ENCODE peak calls at places on chromosome 4, in ten cellular contexts. One of them, this sample, is unnamed.

GRCh38 chr4:154877110-154877760 is 96.2 kb downstream of the RBM46 start:
- DNase-seq in fibroblast of pulmonary artery: peak; percentile 67
- DNase-seq in HTR-8/SVneo: no peak
- DNase-seq in neuronal stem cell: no peak
- DNase-seq in M059J: peak; percentile 3
- DNase-seq in activated CD4-positive, alpha-beta T cell treated with anti-CD3 and anti-CD28 coated beads for 48 hours: no peak
- DNase-seq in activated effector memory CD4-positive, alpha-beta T cell treated with Interleukin-2 at 50 U/mL for 16 hours: no peak
- DNase-seq in HEK293T: no peak
- DNase-seq in ELR: peak; percentile 15
- DNase-seq in NCI-H1092 treated with DMSO at 0.1 percent for 48 hours: no peak
- DNase-seq in this sample: no peak

GRCh38 chr4:138163171-138163570 is 79.0 kb downstream of the SLC7A11 start:
- DNase-seq in neuronal stem cell: no peak
- DNase-seq in activated CD4-positive, alpha-beta T cell treated with anti-CD3 and anti-CD28 coated beads for 48 hours: no peak
- DNase-seq in HEK293T: no peak
- DNase-seq in HTR-8/SVneo: no peak
- DNase-seq in fibroblast of pulmonary artery: no peak
- DNase-seq in activated effector memory CD4-positive, alpha-beta T cell treated with Interleukin-2 at 50 U/mL for 16 hours: no peak
- DNase-seq in ELR: no peak
- DNase-seq in M059J: no peak
- DNase-seq in NCI-H1092 treated with DMSO at 0.1 percent for 48 hours: no peak
- DNase-seq in this sample: no peak

GRCh38 chr4:153788419-153789276 is at the start of gene SFRP2:
- DNase-seq in activated CD4-positive, alpha-beta T cell treated with anti-CD3 and anti-CD28 coated beads for 48 hours: peak; percentile 36
- DNase-seq in activated effector memory CD4-positive, alpha-beta T cell treated with Interleukin-2 at 50 U/mL for 16 hours: no peak
- DNase-seq in fibroblast of pulmonary artery: no peak
- DNase-seq in HTR-8/SVneo: no peak
- DNase-seq in M059J: peak; percentile 41
- DNase-seq in neuronal stem cell: peak; percentile 93
- DNase-seq in HEK293T: no peak
- DNase-seq in ELR: no peak
- DNase-seq in NCI-H1092 treated with DMSO at 0.1 percent for 48 hours: no peak
- DNase-seq in this sample: peak; percentile 18

GRCh38 chr4:16642897-16643296 is 255.5 kb downstream of the LDB2 start:
- DNase-seq in fibroblast of pulmonary artery: no peak
- DNase-seq in NCI-H1092 treated with DMSO at 0.1 percent for 48 hours: no peak
- DNase-seq in M059J: peak; percentile 26
- DNase-seq in HTR-8/SVneo: peak; percentile 14
- DNase-seq in HEK293T: peak; percentile 12
- DNase-seq in ELR: peak; percentile 40
- DNase-seq in activated effector memory CD4-positive, alpha-beta T cell treated with Interleukin-2 at 50 U/mL for 16 hours: no peak
- DNase-seq in neuronal stem cell: no peak
- DNase-seq in activated CD4-positive, alpha-beta T cell treated with anti-CD3 and anti-CD28 coated beads for 48 hours: no peak
- DNase-seq in this sample: no peak

GRCh38 chr4:167578906-167579305 is 344.6 kb upstream of the SPOCK3 start:
- DNase-seq in fibroblast of pulmonary artery: no peak
- DNase-seq in HEK293T: no peak
- DNase-seq in activated effector memory CD4-positive, alpha-beta T cell treated with Interleukin-2 at 50 U/mL for 16 hours: no peak
- DNase-seq in neuronal stem cell: peak; percentile 14
- DNase-seq in HTR-8/SVneo: no peak
- DNase-seq in ELR: peak; percentile 36
- DNase-seq in activated CD4-positive, alpha-beta T cell treated with anti-CD3 and anti-CD28 coated beads for 48 hours: no peak
- DNase-seq in NCI-H1092 treated with DMSO at 0.1 percent for 48 hours: no peak
- DNase-seq in M059J: peak; percentile 2
- DNase-seq in this sample: no peak

GRCh38 chr4:84878090-84878489 is 88.4 kb downstream of the WDFY3 start:
- DNase-seq in activated effector memory CD4-positive, alpha-beta T cell treated with Interleukin-2 at 50 U/mL for 16 hours: no peak
- DNase-seq in HTR-8/SVneo: peak; percentile 31
- DNase-seq in neuronal stem cell: no peak
- DNase-seq in NCI-H1092 treated with DMSO at 0.1 percent for 48 hours: no peak
- DNase-seq in HEK293T: no peak
- DNase-seq in activated CD4-positive, alpha-beta T cell treated with anti-CD3 and anti-CD28 coated beads for 48 hours: no peak
- DNase-seq in ELR: peak; percentile 95
- DNase-seq in fibroblast of pulmonary artery: peak; percentile 85
- DNase-seq in M059J: peak; percentile 86
- DNase-seq in this sample: no peak

GRCh38 chr4:4356106-4357041 is 30.5 kb upstream of the NSG1 start:
- DNase-seq in activated effector memory CD4-positive, alpha-beta T cell treated with Interleukin-2 at 50 U/mL for 16 hours: no peak
- DNase-seq in HEK293T: no peak
- DNase-seq in fibroblast of pulmonary artery: peak; percentile 89
- DNase-seq in neuronal stem cell: no peak
- DNase-seq in ELR: no peak
- DNase-seq in activated CD4-positive, alpha-beta T cell treated with anti-CD3 and anti-CD28 coated beads for 48 hours: no peak
- DNase-seq in NCI-H1092 treated with DMSO at 0.1 percent for 48 hours: no peak
- DNase-seq in HTR-8/SVneo: no peak
- DNase-seq in M059J: no peak
- DNase-seq in this sample: no peak

GRCh38 chr4:152896819-152897218 is 39.3 kb upstream of the FHDC1 start:
- DNase-seq in HEK293T: no peak
- DNase-seq in ELR: no peak
- DNase-seq in activated effector memory CD4-positive, alpha-beta T cell treated with Interleukin-2 at 50 U/mL for 16 hours: no peak
- DNase-seq in NCI-H1092 treated with DMSO at 0.1 percent for 48 hours: no peak
- DNase-seq in neuronal stem cell: no peak
- DNase-seq in HTR-8/SVneo: no peak
- DNase-seq in activated CD4-positive, alpha-beta T cell treated with anti-CD3 and anti-CD28 coated beads for 48 hours: no peak
- DNase-seq in fibroblast of pulmonary artery: peak; percentile 20
- DNase-seq in M059J: no peak
- DNase-seq in this sample: no peak

GRCh38 chr4:108561086-108561485 is 59.3 kb upstream of the RPL34 start:
- DNase-seq in M059J: no peak
- DNase-seq in HEK293T: no peak
- DNase-seq in fibroblast of pulmonary artery: peak; percentile 30
- DNase-seq in ELR: no peak
- DNase-seq in NCI-H1092 treated with DMSO at 0.1 percent for 48 hours: no peak
- DNase-seq in HTR-8/SVneo: no peak
- DNase-seq in neuronal stem cell: no peak
- DNase-seq in activated effector memory CD4-positive, alpha-beta T cell treated with Interleukin-2 at 50 U/mL for 16 hours: no peak
- DNase-seq in activated CD4-positive, alpha-beta T cell treated with anti-CD3 and anti-CD28 coated beads for 48 hours: no peak
- DNase-seq in this sample: no peak

GRCh38 chr4:137533855-137534254 is 1.6 kb upstream of the PCDH18 start:
- DNase-seq in NCI-H1092 treated with DMSO at 0.1 percent for 48 hours: no peak
- DNase-seq in HEK293T: no peak
- DNase-seq in neuronal stem cell: no peak
- DNase-seq in ELR: no peak
- DNase-seq in M059J: no peak
- DNase-seq in HTR-8/SVneo: no peak
- DNase-seq in activated CD4-positive, alpha-beta T cell treated with anti-CD3 and anti-CD28 coated beads for 48 hours: no peak
- DNase-seq in fibroblast of pulmonary artery: no peak
- DNase-seq in activated effector memory CD4-positive, alpha-beta T cell treated with Interleukin-2 at 50 U/mL for 16 hours: no peak
- DNase-seq in this sample: no peak

GRCh38 chr4:139641218-139641617 is 24.4 kb upstream of the MGST2 start:
- DNase-seq in NCI-H1092 treated with DMSO at 0.1 percent for 48 hours: no peak
- DNase-seq in HEK293T: no peak
- DNase-seq in M059J: peak; percentile 62
- DNase-seq in activated effector memory CD4-positive, alpha-beta T cell treated with Interleukin-2 at 50 U/mL for 16 hours: no peak
- DNase-seq in activated CD4-positive, alpha-beta T cell treated with anti-CD3 and anti-CD28 coated beads for 48 hours: no peak
- DNase-seq in HTR-8/SVneo: peak; percentile 43
- DNase-seq in neuronal stem cell: no peak
- DNase-seq in fibroblast of pulmonary artery: no peak
- DNase-seq in ELR: peak; percentile 60
- DNase-seq in this sample: no peak

GRCh38 chr4:165631912-165632311 is 241.1 kb upstream of the TLL1 start:
- DNase-seq in NCI-H1092 treated with DMSO at 0.1 percent for 48 hours: peak; percentile 97
- DNase-seq in HEK293T: no peak
- DNase-seq in neuronal stem cell: no peak
- DNase-seq in fibroblast of pulmonary artery: no peak
- DNase-seq in M059J: no peak
- DNase-seq in ELR: no peak
- DNase-seq in activated effector memory CD4-positive, alpha-beta T cell treated with Interleukin-2 at 50 U/mL for 16 hours: no peak
- DNase-seq in HTR-8/SVneo: no peak
- DNase-seq in activated CD4-positive, alpha-beta T cell treated with anti-CD3 and anti-CD28 coated beads for 48 hours: no peak
- DNase-seq in this sample: no peak

GRCh38 chr4:2812600-2812932 is 19.7 kb downstream of the SH3BP2 start:
- DNase-seq in HEK293T: no peak
- DNase-seq in HTR-8/SVneo: no peak
- DNase-seq in NCI-H1092 treated with DMSO at 0.1 percent for 48 hours: no peak
- DNase-seq in ELR: peak; percentile 12
- DNase-seq in M059J: no peak
- DNase-seq in activated CD4-positive, alpha-beta T cell treated with anti-CD3 and anti-CD28 coated beads for 48 hours: no peak
- DNase-seq in neuronal stem cell: no peak
- DNase-seq in fibroblast of pulmonary artery: no peak
- DNase-seq in activated effector memory CD4-positive, alpha-beta T cell treated with Interleukin-2 at 50 U/mL for 16 hours: no peak
- DNase-seq in this sample: no peak

GRCh38 chr4:118849867-118850812 is 14.2 kb upstream of the SEC24D start:
- DNase-seq in activated CD4-positive, alpha-beta T cell treated with anti-CD3 and anti-CD28 coated beads for 48 hours: peak; percentile 23
- DNase-seq in fibroblast of pulmonary artery: peak; percentile 16
- DNase-seq in M059J: peak; percentile 59
- DNase-seq in NCI-H1092 treated with DMSO at 0.1 percent for 48 hours: no peak
- DNase-seq in neuronal stem cell: no peak
- DNase-seq in HTR-8/SVneo: peak; percentile 26
- DNase-seq in ELR: peak; percentile 30
- DNase-seq in HEK293T: no peak
- DNase-seq in activated effector memory CD4-positive, alpha-beta T cell treated with Interleukin-2 at 50 U/mL for 16 hours: no peak
- DNase-seq in this sample: no peak

GRCh38 chr4:152308925-152309324 is 227.0 kb downstream of the FBXW7 start:
- DNase-seq in activated CD4-positive, alpha-beta T cell treated with anti-CD3 and anti-CD28 coated beads for 48 hours: no peak
- DNase-seq in HEK293T: no peak
- DNase-seq in NCI-H1092 treated with DMSO at 0.1 percent for 48 hours: peak; percentile 84
- DNase-seq in ELR: no peak
- DNase-seq in activated effector memory CD4-positive, alpha-beta T cell treated with Interleukin-2 at 50 U/mL for 16 hours: no peak
- DNase-seq in M059J: no peak
- DNase-seq in HTR-8/SVneo: no peak
- DNase-seq in fibroblast of pulmonary artery: no peak
- DNase-seq in neuronal stem cell: no peak
- DNase-seq in this sample: no peak

GRCh38 chr4:7988437-7988836 is 48.8 kb upstream of the AFAP1 start:
- DNase-seq in activated effector memory CD4-positive, alpha-beta T cell treated with Interleukin-2 at 50 U/mL for 16 hours: no peak
- DNase-seq in HEK293T: no peak
- DNase-seq in fibroblast of pulmonary artery: peak; percentile 67
- DNase-seq in activated CD4-positive, alpha-beta T cell treated with anti-CD3 and anti-CD28 coated beads for 48 hours: no peak
- DNase-seq in HTR-8/SVneo: no peak
- DNase-seq in ELR: peak; percentile 49
- DNase-seq in NCI-H1092 treated with DMSO at 0.1 percent for 48 hours: no peak
- DNase-seq in neuronal stem cell: no peak
- DNase-seq in M059J: peak; percentile 48
- DNase-seq in this sample: no peak

GRCh38 chr4:81577392-81577791 is 105.7 kb upstream of the RASGEF1B start:
- DNase-seq in M059J: no peak
- DNase-seq in neuronal stem cell: no peak
- DNase-seq in activated effector memory CD4-positive, alpha-beta T cell treated with Interleukin-2 at 50 U/mL for 16 hours: no peak
- DNase-seq in HEK293T: no peak
- DNase-seq in HTR-8/SVneo: no peak
- DNase-seq in NCI-H1092 treated with DMSO at 0.1 percent for 48 hours: no peak
- DNase-seq in fibroblast of pulmonary artery: no peak
- DNase-seq in ELR: no peak
- DNase-seq in activated CD4-positive, alpha-beta T cell treated with anti-CD3 and anti-CD28 coated beads for 48 hours: no peak
- DNase-seq in this sample: no peak

GRCh38 chr4:155809835-155810234 is 51.0 kb downstream of the GUCY1B1 start:
- DNase-seq in NCI-H1092 treated with DMSO at 0.1 percent for 48 hours: peak; percentile 46
- DNase-seq in HTR-8/SVneo: peak; percentile 48
- DNase-seq in fibroblast of pulmonary artery: peak; percentile 94
- DNase-seq in HEK293T: peak; percentile 58
- DNase-seq in M059J: peak; percentile 83
- DNase-seq in activated effector memory CD4-positive, alpha-beta T cell treated with Interleukin-2 at 50 U/mL for 16 hours: no peak
- DNase-seq in activated CD4-positive, alpha-beta T cell treated with anti-CD3 and anti-CD28 coated beads for 48 hours: peak; percentile 24
- DNase-seq in ELR: peak; percentile 83
- DNase-seq in neuronal stem cell: peak; percentile 43
- DNase-seq in this sample: peak; percentile 17

GRCh38 chr4:89836897-89837384 is at the start of gene SNCA:
- DNase-seq in activated effector memory CD4-positive, alpha-beta T cell treated with Interleukin-2 at 50 U/mL for 16 hours: no peak
- DNase-seq in fibroblast of pulmonary artery: peak; percentile 74
- DNase-seq in M059J: peak; percentile 56
- DNase-seq in HEK293T: peak; percentile 74
- DNase-seq in neuronal stem cell: no peak
- DNase-seq in HTR-8/SVneo: peak; percentile 53
- DNase-seq in ELR: peak; percentile 53
- DNase-seq in activated CD4-positive, alpha-beta T cell treated with anti-CD3 and anti-CD28 coated beads for 48 hours: peak; percentile 65
- DNase-seq in NCI-H1092 treated with DMSO at 0.1 percent for 48 hours: peak; percentile 70
- DNase-seq in this sample: peak; percentile 37

GRCh38 chr4:20684852-20685763 is 15.2 kb upstream of the PACRGL start:
- DNase-seq in neuronal stem cell: no peak
- DNase-seq in ELR: peak; percentile 49
- DNase-seq in NCI-H1092 treated with DMSO at 0.1 percent for 48 hours: peak; percentile 76
- DNase-seq in HTR-8/SVneo: peak; percentile 20
- DNase-seq in M059J: peak; percentile 21
- DNase-seq in activated effector memory CD4-positive, alpha-beta T cell treated with Interleukin-2 at 50 U/mL for 16 hours: no peak
- DNase-seq in fibroblast of pulmonary artery: peak; percentile 55
- DNase-seq in HEK293T: peak; percentile 8
- DNase-seq in activated CD4-positive, alpha-beta T cell treated with anti-CD3 and anti-CD28 coated beads for 48 hours: no peak
- DNase-seq in this sample: no peak

GRCh38 chr4:47490550-47490949 is 5.5 kb downstream of the ATP10D start:
- DNase-seq in NCI-H1092 treated with DMSO at 0.1 percent for 48 hours: no peak
- DNase-seq in neuronal stem cell: no peak
- DNase-seq in HTR-8/SVneo: no peak
- DNase-seq in activated effector memory CD4-positive, alpha-beta T cell treated with Interleukin-2 at 50 U/mL for 16 hours: no peak
- DNase-seq in HEK293T: peak; percentile 20
- DNase-seq in ELR: peak; percentile 59
- DNase-seq in activated CD4-positive, alpha-beta T cell treated with anti-CD3 and anti-CD28 coated beads for 48 hours: peak; percentile 26
- DNase-seq in fibroblast of pulmonary artery: peak; percentile 63
- DNase-seq in M059J: peak; percentile 64
- DNase-seq in this sample: no peak

GRCh38 chr4:76306882-76307669 is 543 bp downstream of the STBD1 start:
- DNase-seq in neuronal stem cell: peak; percentile 48
- DNase-seq in HTR-8/SVneo: peak; percentile 32
- DNase-seq in activated CD4-positive, alpha-beta T cell treated with anti-CD3 and anti-CD28 coated beads for 48 hours: peak; percentile 45
- DNase-seq in fibroblast of pulmonary artery: peak; percentile 50
- DNase-seq in NCI-H1092 treated with DMSO at 0.1 percent for 48 hours: peak; percentile 43
- DNase-seq in HEK293T: peak; percentile 67
- DNase-seq in ELR: peak; percentile 69
- DNase-seq in M059J: peak; percentile 64
- DNase-seq in activated effector memory CD4-positive, alpha-beta T cell treated with Interleukin-2 at 50 U/mL for 16 hours: no peak
- DNase-seq in this sample: peak; percentile 12

GRCh38 chr4:25884040-25884788 is 21.4 kb upstream of the SEL1L3 start:
- DNase-seq in activated effector memory CD4-positive, alpha-beta T cell treated with Interleukin-2 at 50 U/mL for 16 hours: no peak
- DNase-seq in HEK293T: no peak
- DNase-seq in activated CD4-positive, alpha-beta T cell treated with anti-CD3 and anti-CD28 coated beads for 48 hours: no peak
- DNase-seq in fibroblast of pulmonary artery: peak; percentile 68
- DNase-seq in M059J: peak; percentile 44
- DNase-seq in neuronal stem cell: no peak
- DNase-seq in NCI-H1092 treated with DMSO at 0.1 percent for 48 hours: no peak
- DNase-seq in ELR: peak; percentile 71
- DNase-seq in HTR-8/SVneo: no peak
- DNase-seq in this sample: no peak

GRCh38 chr4:54800831-54801530 is 143.2 kb downstream of the KIT start:
- DNase-seq in ELR: no peak
- DNase-seq in fibroblast of pulmonary artery: no peak
- DNase-seq in neuronal stem cell: no peak
- DNase-seq in activated effector memory CD4-positive, alpha-beta T cell treated with Interleukin-2 at 50 U/mL for 16 hours: no peak
- DNase-seq in activated CD4-positive, alpha-beta T cell treated with anti-CD3 and anti-CD28 coated beads for 48 hours: no peak
- DNase-seq in M059J: peak; percentile 7
- DNase-seq in HTR-8/SVneo: no peak
- DNase-seq in HEK293T: no peak
- DNase-seq in NCI-H1092 treated with DMSO at 0.1 percent for 48 hours: no peak
- DNase-seq in this sample: no peak

GRCh38 chr4:52638717-52639116 is 20.4 kb downstream of the USP46 start:
- DNase-seq in neuronal stem cell: no peak
- DNase-seq in ELR: no peak
- DNase-seq in fibroblast of pulmonary artery: no peak
- DNase-seq in HEK293T: no peak
- DNase-seq in activated CD4-positive, alpha-beta T cell treated with anti-CD3 and anti-CD28 coated beads for 48 hours: no peak
- DNase-seq in activated effector memory CD4-positive, alpha-beta T cell treated with Interleukin-2 at 50 U/mL for 16 hours: no peak
- DNase-seq in HTR-8/SVneo: no peak
- DNase-seq in NCI-H1092 treated with DMSO at 0.1 percent for 48 hours: no peak
- DNase-seq in M059J: no peak
- DNase-seq in this sample: no peak

GRCh38 chr4:140359571-140360427 is 13.6 kb upstream of the SCOC start:
- DNase-seq in activated effector memory CD4-positive, alpha-beta T cell treated with Interleukin-2 at 50 U/mL for 16 hours: peak; percentile 48
- DNase-seq in HEK293T: peak; percentile 72
- DNase-seq in neuronal stem cell: peak; percentile 83
- DNase-seq in fibroblast of pulmonary artery: peak; percentile 89
- DNase-seq in activated CD4-positive, alpha-beta T cell treated with anti-CD3 and anti-CD28 coated beads for 48 hours: peak; percentile 87
- DNase-seq in NCI-H1092 treated with DMSO at 0.1 percent for 48 hours: peak; percentile 92
- DNase-seq in HTR-8/SVneo: peak; percentile 62
- DNase-seq in M059J: peak; percentile 80
- DNase-seq in ELR: peak; percentile 86
- DNase-seq in this sample: peak; percentile 82

GRCh38 chr4:15410750-15411149 is 17.1 kb upstream of the C1QTNF7 start:
- DNase-seq in HTR-8/SVneo: no peak
- DNase-seq in activated effector memory CD4-positive, alpha-beta T cell treated with Interleukin-2 at 50 U/mL for 16 hours: no peak
- DNase-seq in neuronal stem cell: no peak
- DNase-seq in fibroblast of pulmonary artery: peak; percentile 48
- DNase-seq in M059J: no peak
- DNase-seq in HEK293T: no peak
- DNase-seq in ELR: no peak
- DNase-seq in NCI-H1092 treated with DMSO at 0.1 percent for 48 hours: no peak
- DNase-seq in activated CD4-positive, alpha-beta T cell treated with anti-CD3 and anti-CD28 coated beads for 48 hours: no peak
- DNase-seq in this sample: no peak

GRCh38 chr4:82201303-82201702 is 172.5 kb downstream of the HNRNPD start:
- DNase-seq in activated effector memory CD4-positive, alpha-beta T cell treated with Interleukin-2 at 50 U/mL for 16 hours: no peak
- DNase-seq in HTR-8/SVneo: no peak
- DNase-seq in M059J: peak; percentile 21
- DNase-seq in fibroblast of pulmonary artery: peak; percentile 1
- DNase-seq in activated CD4-positive, alpha-beta T cell treated with anti-CD3 and anti-CD28 coated beads for 48 hours: no peak
- DNase-seq in NCI-H1092 treated with DMSO at 0.1 percent for 48 hours: peak; percentile 65
- DNase-seq in neuronal stem cell: no peak
- DNase-seq in ELR: no peak
- DNase-seq in HEK293T: no peak
- DNase-seq in this sample: no peak